ENCODE peak calls at places on chromosomes 1 and 21, in four cellular contexts. One of them, this sample, is unnamed.

GRCh38 chr1:53508056-53508990 is 49.1 kb downstream of the DMRTB1 start:
- DNase-seq in uterus: no peak
- DNase-seq in heart left ventricle: peak
- DNase-seq in tibial nerve: no peak
- DNase-seq in this sample: no peak

GRCh38 chr1:38576241-38576640 is 283.3 kb downstream of the RRAGC start:
- DNase-seq in tibial nerve: no peak
- DNase-seq in heart left ventricle: no peak
- DNase-seq in uterus: no peak
- DNase-seq in this sample: no peak

GRCh38 chr21:20353351-20353750 is 644.9 kb upstream of the NCAM2 start:
- DNase-seq in heart left ventricle: no peak
- DNase-seq in uterus: no peak
- DNase-seq in tibial nerve: no peak
- DNase-seq in this sample: peak

GRCh38 chr1:41765109-41765655 is 153.5 kb downstream of the HIVEP3 start:
- DNase-seq in heart left ventricle: no peak
- DNase-seq in tibial nerve: no peak
- DNase-seq in uterus: no peak
- DNase-seq in this sample: no peak

GRCh38 chr1:151893176-151893924 is 16.0 kb downstream of the THEM4 start:
- DNase-seq in uterus: no peak
- DNase-seq in heart left ventricle: no peak
- DNase-seq in tibial nerve: no peak
- DNase-seq in this sample: no peak

GRCh38 chr1:69739181-69739580 is 171.5 kb downstream of the LRRC7 start:
- DNase-seq in uterus: no peak
- DNase-seq in tibial nerve: no peak
- DNase-seq in heart left ventricle: no peak
- DNase-seq in this sample: no peak

GRCh38 chr1:158972841-158973240 is 36.9 kb upstream of the IFI16 start:
- DNase-seq in heart left ventricle: no peak
- DNase-seq in tibial nerve: no peak
- DNase-seq in uterus: no peak
- DNase-seq in this sample: no peak

GRCh38 chr1:182235952-182236650 is 155.5 kb downstream of the GLUL start:
- DNase-seq in heart left ventricle: no peak
- DNase-seq in uterus: no peak
- DNase-seq in tibial nerve: no peak
- DNase-seq in this sample: no peak

GRCh38 chr1:184866991-184867788 is 107.1 kb downstream of the NIBAN1 start:
- DNase-seq in tibial nerve: peak
- DNase-seq in heart left ventricle: no peak
- DNase-seq in uterus: no peak
- DNase-seq in this sample: no peak

GRCh38 chr1:26075421-26076144 is 8.2 kb upstream of the TRIM63 start:
- DNase-seq in tibial nerve: no peak
- DNase-seq in heart left ventricle: peak
- DNase-seq in uterus: no peak
- DNase-seq in this sample: no peak

GRCh38 chr1:48005254-48006162 is 8.3 kb upstream of the TRABD2B start:
- DNase-seq in uterus: no peak
- DNase-seq in heart left ventricle: no peak
- DNase-seq in tibial nerve: no peak
- DNase-seq in this sample: no peak

GRCh38 chr1:199067483-199067882 is 428.6 kb downstream of the PTPRC start:
- DNase-seq in heart left ventricle: no peak
- DNase-seq in tibial nerve: no peak
- DNase-seq in uterus: no peak
- DNase-seq in this sample: no peak

GRCh38 chr1:25785321-25786067 is 14.5 kb upstream of the SELENON start:
- DNase-seq in heart left ventricle: no peak
- DNase-seq in tibial nerve: no peak
- DNase-seq in uterus: no peak
- DNase-seq in this sample: no peak

GRCh38 chr1:201335174-201335870 is 42.2 kb downstream of the TNNT2 start:
- DNase-seq in tibial nerve: no peak
- DNase-seq in heart left ventricle: no peak
- DNase-seq in uterus: no peak
- DNase-seq in this sample: no peak

GRCh38 chr1:149929847-149930246 is 2.2 kb upstream of the SF3B4 start:
- DNase-seq in tibial nerve: no peak
- DNase-seq in uterus: no peak
- DNase-seq in heart left ventricle: no peak
- DNase-seq in this sample: no peak

GRCh38 chr1:230542054-230542453 is 100.2 kb upstream of the COG2 start:
- DNase-seq in uterus: no peak
- DNase-seq in heart left ventricle: no peak
- DNase-seq in tibial nerve: no peak
- DNase-seq in this sample: no peak

GRCh38 chr1:42165511-42166210 is 1.1 kb upstream of the GUCA2A start:
- DNase-seq in tibial nerve: no peak
- DNase-seq in uterus: no peak
- DNase-seq in heart left ventricle: peak
- DNase-seq in this sample: peak

GRCh38 chr1:209428241-209428921 is 155.1 kb upstream of the CAMK1G start:
- DNase-seq in tibial nerve: no peak
- DNase-seq in heart left ventricle: no peak
- DNase-seq in uterus: no peak
- DNase-seq in this sample: peak
- TF ChIP-seq POLR2A in tibial nerve: no peak
- TF ChIP-seq POLR2A in heart left ventricle: no peak
- TF ChIP-seq POLR2A in uterus: no peak
- TF ChIP-seq POLR2A in this sample: peak

DNA sequence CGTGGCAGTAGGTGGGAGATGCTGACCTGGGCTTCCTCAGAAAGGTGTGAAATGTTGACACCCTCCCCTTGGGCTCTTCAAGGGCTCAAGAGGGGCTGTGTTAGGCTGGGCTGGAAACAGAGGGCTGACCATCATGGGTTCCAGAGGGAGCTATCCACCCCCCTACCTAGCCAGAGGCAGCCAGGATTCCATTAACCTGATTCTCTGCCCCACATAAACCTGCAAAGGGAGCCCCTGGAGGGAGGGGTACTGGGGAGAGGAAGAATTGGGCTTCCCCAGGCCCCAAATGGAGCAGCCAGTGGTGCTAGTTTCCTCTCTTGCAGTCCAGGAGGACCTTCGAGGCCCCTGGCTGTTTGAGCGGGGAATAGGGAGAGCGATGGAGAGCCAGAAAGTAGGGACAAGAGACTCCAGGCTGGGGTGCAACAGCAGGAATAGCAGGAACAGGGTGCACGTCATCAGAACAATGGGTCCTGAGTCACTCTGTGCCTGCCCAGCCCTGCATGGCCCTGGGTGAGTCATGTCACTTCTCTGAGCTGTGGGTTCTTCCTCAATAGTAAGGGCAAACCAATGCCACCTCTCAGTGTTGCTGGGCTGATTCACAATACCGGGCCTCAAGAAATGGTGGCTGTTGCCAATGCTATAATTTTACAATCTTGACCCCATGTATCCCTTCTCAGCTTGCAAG is 121.2 kb downstream of the EPHB2 start:
- DNase-seq in heart left ventricle: peak
- DNase-seq in uterus: no peak
- DNase-seq in tibial nerve: no peak
- DNase-seq in this sample: no peak
- H3K27ac ChIP-seq in heart left ventricle: no peak
- H3K27ac ChIP-seq in uterus: no peak
- H3K27ac ChIP-seq in tibial nerve: no peak
- H3K27ac ChIP-seq in this sample: no peak

GRCh38 chr1:100683448-100684349 is 35.8 kb upstream of the VCAM1 start:
- DNase-seq in heart left ventricle: no peak
- DNase-seq in tibial nerve: no peak
- DNase-seq in uterus: no peak
- DNase-seq in this sample: no peak
- H3K4me3 ChIP-seq in heart left ventricle: no peak
- H3K4me3 ChIP-seq in tibial nerve: no peak
- H3K4me3 ChIP-seq in uterus: no peak
- H3K4me3 ChIP-seq in this sample: no peak

DNA sequence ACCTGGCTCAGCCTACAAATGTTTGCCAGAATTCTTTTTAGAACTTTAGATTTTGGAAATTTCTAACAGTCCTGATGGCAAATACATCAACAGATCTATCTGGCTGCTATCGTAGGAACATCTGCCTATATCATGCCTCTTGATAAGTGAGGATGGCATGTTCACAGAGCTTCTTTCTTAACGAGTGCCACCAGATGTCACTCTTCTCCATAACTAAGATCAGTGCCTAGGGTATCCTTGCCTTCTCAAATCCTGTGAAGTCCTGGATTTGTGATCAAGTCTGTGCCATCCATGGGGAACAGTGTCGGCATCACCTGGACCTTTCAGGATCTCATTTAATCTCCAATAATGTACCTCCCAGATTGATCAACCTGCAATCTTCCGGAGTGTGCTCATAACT is 36.5 kb upstream of the CD5L start:
- DNase-seq in heart left ventricle: no peak
- DNase-seq in uterus: no peak
- DNase-seq in tibial nerve: no peak
- DNase-seq in this sample: no peak
- TF ChIP-seq POLR2A in heart left ventricle: no peak
- TF ChIP-seq POLR2A in uterus: no peak
- TF ChIP-seq POLR2A in tibial nerve: no peak
- TF ChIP-seq POLR2A in this sample: no peak

This sample was measured in prostate gland.